ENCODE peak calls at places on chromosomes 13 and 19, in eight cellular contexts. One of them, this sample, is unnamed.

GRCh38 chr19:40144151-40144550 is 47.1 kb upstream of the MAP3K10 start:
- DNase-seq in fibroblast of lung: no peak
- DNase-seq in OCI-LY7: peak
- DNase-seq in astrocyte: no peak
- DNase-seq in neural progenitor cell: no peak
- DNase-seq in H1: no peak
- DNase-seq in neuronal stem cell: no peak
- DNase-seq in IMR-90: no peak
- DNase-seq in this sample: no peak

GRCh38 chr13:34076319-34076718 is 258.4 kb downstream of the RFC3 start:
- DNase-seq in fibroblast of lung: no peak
- DNase-seq in neural progenitor cell: no peak
- DNase-seq in IMR-90: no peak
- DNase-seq in OCI-LY7: no peak
- DNase-seq in astrocyte: peak
- DNase-seq in neuronal stem cell: no peak
- DNase-seq in H1: no peak
- DNase-seq in this sample: no peak

GRCh38 chr19:42176990-42177685 is 40.3 kb downstream of the DEDD2 start:
- DNase-seq in fibroblast of lung: peak
- DNase-seq in OCI-LY7: peak
- DNase-seq in neuronal stem cell: peak
- DNase-seq in neural progenitor cell: peak
- DNase-seq in astrocyte: peak
- DNase-seq in H1: no peak
- DNase-seq in IMR-90: peak
- DNase-seq in this sample: peak

GRCh38 chr13:47594833-47595232 is 406.2 kb downstream of the SUCLA2 start:
- DNase-seq in fibroblast of lung: peak
- DNase-seq in H1: peak
- DNase-seq in neuronal stem cell: no peak
- DNase-seq in IMR-90: peak
- DNase-seq in neural progenitor cell: peak
- DNase-seq in OCI-LY7: peak
- DNase-seq in astrocyte: no peak
- DNase-seq in this sample: peak

GRCh38 chr19:35596366-35596999 is 10.5 kb downstream of the PMIS2 start:
- DNase-seq in IMR-90: no peak
- DNase-seq in neuronal stem cell: no peak
- DNase-seq in astrocyte: no peak
- DNase-seq in OCI-LY7: peak
- DNase-seq in fibroblast of lung: no peak
- DNase-seq in neural progenitor cell: no peak
- DNase-seq in H1: no peak
- DNase-seq in this sample: no peak

GRCh38 chr13:52399708-52400107 is 6.3 kb downstream of the THSD1 start:
- DNase-seq in neural progenitor cell: no peak
- DNase-seq in fibroblast of lung: peak
- DNase-seq in astrocyte: no peak
- DNase-seq in H1: no peak
- DNase-seq in OCI-LY7: no peak
- DNase-seq in IMR-90: peak
- DNase-seq in neuronal stem cell: no peak
- DNase-seq in this sample: no peak

GRCh38 chr19:38701455-38702063 is 42.7 kb downstream of the CAPN12 start:
- DNase-seq in astrocyte: no peak
- DNase-seq in neuronal stem cell: no peak
- DNase-seq in fibroblast of lung: peak
- DNase-seq in neural progenitor cell: no peak
- DNase-seq in OCI-LY7: no peak
- DNase-seq in IMR-90: peak
- DNase-seq in H1: no peak
- DNase-seq in this sample: no peak

GRCh38 chr13:40164137-40164536 is 502.3 kb downstream of the FOXO1 start:
- DNase-seq in IMR-90: no peak
- DNase-seq in fibroblast of lung: peak
- DNase-seq in H1: no peak
- DNase-seq in neuronal stem cell: no peak
- DNase-seq in neural progenitor cell: no peak
- DNase-seq in astrocyte: no peak
- DNase-seq in OCI-LY7: no peak
- DNase-seq in this sample: peak

GRCh38 chr13:46281779-46282178 is 70.1 kb downstream of the LRRC63 start:
- DNase-seq in H1: no peak
- DNase-seq in neural progenitor cell: no peak
- DNase-seq in fibroblast of lung: no peak
- DNase-seq in OCI-LY7: no peak
- DNase-seq in astrocyte: no peak
- DNase-seq in IMR-90: no peak
- DNase-seq in neuronal stem cell: no peak
- DNase-seq in this sample: no peak

GRCh38 chr19:49335784-49336481 is 727 bp downstream of the CD37 start:
- DNase-seq in astrocyte: no peak
- DNase-seq in IMR-90: no peak
- DNase-seq in neuronal stem cell: no peak
- DNase-seq in H1: no peak
- DNase-seq in neural progenitor cell: no peak
- DNase-seq in fibroblast of lung: no peak
- DNase-seq in OCI-LY7: peak
- DNase-seq in this sample: no peak

GRCh38 chr13:113397606-113398425 is 33.9 kb upstream of the GRTP1 start:
- DNase-seq in H1: no peak
- DNase-seq in OCI-LY7: no peak
- DNase-seq in neuronal stem cell: no peak
- DNase-seq in IMR-90: no peak
- DNase-seq in fibroblast of lung: no peak
- DNase-seq in astrocyte: no peak
- DNase-seq in neural progenitor cell: no peak
- DNase-seq in this sample: no peak

GRCh38 chr13:21256351-21256761 is 79.9 kb downstream of the MRPL57 start:
- DNase-seq in H1: no peak
- DNase-seq in IMR-90: no peak
- DNase-seq in neuronal stem cell: no peak
- DNase-seq in neural progenitor cell: no peak
- DNase-seq in fibroblast of lung: no peak
- DNase-seq in OCI-LY7: no peak
- DNase-seq in astrocyte: no peak
- DNase-seq in this sample: no peak

GRCh38 chr13:36432106-36432544 is at the start of gene CCNA1:
- DNase-seq in IMR-90: no peak
- DNase-seq in neural progenitor cell: peak
- DNase-seq in fibroblast of lung: no peak
- DNase-seq in OCI-LY7: no peak
- DNase-seq in neuronal stem cell: peak
- DNase-seq in astrocyte: no peak
- DNase-seq in H1: peak
- DNase-seq in this sample: no peak

GRCh38 chr13:36436811-36437210 is 4.5 kb downstream of the CCNA1 start:
- DNase-seq in astrocyte: no peak
- DNase-seq in neuronal stem cell: no peak
- DNase-seq in OCI-LY7: peak
- DNase-seq in neural progenitor cell: no peak
- DNase-seq in H1: no peak
- DNase-seq in IMR-90: no peak
- DNase-seq in fibroblast of lung: no peak
- DNase-seq in this sample: no peak

GRCh38 chr13:36428083-36428482 is 4.2 kb upstream of the CCNA1 start:
- DNase-seq in astrocyte: peak
- DNase-seq in IMR-90: no peak
- DNase-seq in H1: no peak
- DNase-seq in neuronal stem cell: no peak
- DNase-seq in OCI-LY7: no peak
- DNase-seq in fibroblast of lung: no peak
- DNase-seq in neural progenitor cell: no peak
- DNase-seq in this sample: peak

GRCh38 chr13:36430247-36431203 is 1.8 kb upstream of the CCNA1 start:
- DNase-seq in neuronal stem cell: no peak
- DNase-seq in IMR-90: no peak
- DNase-seq in neural progenitor cell: peak
- DNase-seq in astrocyte: no peak
- DNase-seq in H1: no peak
- DNase-seq in fibroblast of lung: no peak
- DNase-seq in OCI-LY7: no peak
- DNase-seq in this sample: no peak

GRCh38 chr13:36431204-36432105 is 840 bp upstream of the CCNA1 start:
- DNase-seq in neuronal stem cell: peak
- DNase-seq in fibroblast of lung: no peak
- DNase-seq in H1: no peak
- DNase-seq in neural progenitor cell: peak
- DNase-seq in OCI-LY7: no peak
- DNase-seq in astrocyte: no peak
- DNase-seq in IMR-90: no peak
- DNase-seq in this sample: peak
- H3K4me3 ChIP-seq in neuronal stem cell: peak
- H3K4me3 ChIP-seq in fibroblast of lung: peak
- H3K4me3 ChIP-seq in H1: peak
- H3K4me3 ChIP-seq in neural progenitor cell: peak
- H3K4me3 ChIP-seq in OCI-LY7: no peak
- H3K4me3 ChIP-seq in astrocyte: peak
- H3K4me3 ChIP-seq in IMR-90: no peak
- H3K4me3 ChIP-seq in this sample: peak

DNA sequence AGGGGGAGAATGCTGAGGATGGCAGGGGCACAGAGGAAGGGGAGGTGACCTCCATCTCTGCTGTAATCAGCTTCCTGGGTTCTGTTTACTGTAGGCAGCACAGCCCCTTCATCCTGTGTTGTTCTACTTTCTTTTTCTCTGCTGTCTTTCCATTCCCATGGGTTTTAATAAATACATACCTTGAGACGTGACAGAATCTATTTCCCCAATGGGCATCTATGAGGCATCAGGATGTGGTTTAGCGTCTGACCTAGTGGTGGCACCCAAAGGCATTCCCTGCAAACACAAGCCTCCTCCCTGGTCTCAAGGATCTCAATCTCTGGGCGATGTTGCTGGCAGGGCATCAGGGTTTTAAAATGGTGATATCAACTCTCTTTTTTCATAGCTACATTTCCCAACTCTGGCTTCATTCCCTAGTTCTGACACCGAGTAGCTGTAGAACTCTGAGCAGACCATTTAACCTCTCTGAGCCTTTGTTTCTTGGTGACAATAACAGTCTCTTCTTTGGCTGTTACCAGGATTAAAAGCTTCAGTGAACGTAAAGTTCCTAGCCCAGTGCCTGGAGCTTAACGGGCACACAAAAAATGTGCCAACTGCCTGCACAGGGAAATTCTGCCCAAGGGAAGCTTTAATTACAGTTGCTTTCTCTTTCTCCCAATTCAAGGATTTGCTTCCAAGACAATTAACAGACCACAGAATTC is 60.9 kb downstream of the ALOX5AP start:
- DNase-seq in H1: no peak
- DNase-seq in astrocyte: peak
- DNase-seq in fibroblast of lung: peak
- DNase-seq in OCI-LY7: peak
- DNase-seq in neuronal stem cell: no peak
- DNase-seq in IMR-90: peak
- DNase-seq in neural progenitor cell: no peak
- DNase-seq in this sample: no peak
- H2AFZ ChIP-seq in H1: no peak
- H2AFZ ChIP-seq in astrocyte: peak
- H2AFZ ChIP-seq in fibroblast of lung: peak
- H2AFZ ChIP-seq in OCI-LY7: no peak
- H2AFZ ChIP-seq in neuronal stem cell: no peak
- H2AFZ ChIP-seq in IMR-90: peak
- H2AFZ ChIP-seq in neural progenitor cell: no peak
- H2AFZ ChIP-seq in this sample: no peak

GRCh38 chr19:5952193-5953033 is 25.5 kb downstream of the RANBP3 start:
- DNase-seq in H1: no peak
- DNase-seq in astrocyte: no peak
- DNase-seq in fibroblast of lung: no peak
- DNase-seq in OCI-LY7: no peak
- DNase-seq in neural progenitor cell: no peak
- DNase-seq in neuronal stem cell: no peak
- DNase-seq in IMR-90: no peak
- DNase-seq in this sample: no peak
- H3K4me3 ChIP-seq in H1: peak
- H3K4me3 ChIP-seq in astrocyte: no peak
- H3K4me3 ChIP-seq in fibroblast of lung: no peak
- H3K4me3 ChIP-seq in OCI-LY7: peak
- H3K4me3 ChIP-seq in neural progenitor cell: no peak
- H3K4me3 ChIP-seq in neuronal stem cell: no peak
- H3K4me3 ChIP-seq in IMR-90: no peak
- H3K4me3 ChIP-seq in this sample: no peak

DNA sequence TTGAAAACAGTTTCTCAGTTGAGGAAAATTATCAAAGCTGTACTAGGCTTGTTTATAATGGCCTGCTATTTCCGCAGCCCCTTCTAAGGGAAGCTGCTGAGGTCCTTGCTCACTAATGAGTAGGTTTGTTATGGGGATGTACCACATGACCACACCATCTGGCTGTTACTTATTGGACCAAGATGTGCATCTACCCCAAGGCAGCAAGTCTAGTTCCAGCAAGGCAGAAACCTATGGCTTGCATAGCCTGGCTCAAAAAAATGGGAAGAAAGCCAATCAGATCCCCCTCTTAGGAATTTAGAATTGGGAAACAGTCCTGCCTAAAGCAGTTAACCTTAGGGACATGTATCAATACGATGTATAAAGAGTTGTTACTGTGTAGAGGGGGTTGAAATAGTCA is 186.5 kb upstream of the SPRY2 start:
- DNase-seq in neural progenitor cell: no peak
- DNase-seq in OCI-LY7: no peak
- DNase-seq in neuronal stem cell: no peak
- DNase-seq in H1: no peak
- DNase-seq in IMR-90: no peak
- DNase-seq in fibroblast of lung: no peak
- DNase-seq in astrocyte: no peak
- DNase-seq in this sample: no peak
- H2AFZ ChIP-seq in neural progenitor cell: no peak
- H2AFZ ChIP-seq in OCI-LY7: no peak
- H2AFZ ChIP-seq in neuronal stem cell: peak
- H2AFZ ChIP-seq in H1: no peak
- H2AFZ ChIP-seq in IMR-90: no peak
- H2AFZ ChIP-seq in fibroblast of lung: no peak
- H2AFZ ChIP-seq in astrocyte: no peak
- H2AFZ ChIP-seq in this sample: no peak

GRCh38 chr13:75761373-75761772 is 125.2 kb downstream of the LMO7 start:
- DNase-seq in neural progenitor cell: no peak
- DNase-seq in fibroblast of lung: peak
- DNase-seq in H1: no peak
- DNase-seq in IMR-90: no peak
- DNase-seq in astrocyte: no peak
- DNase-seq in neuronal stem cell: no peak
- DNase-seq in OCI-LY7: no peak
- DNase-seq in this sample: no peak
- H3K4me3 ChIP-seq in neural progenitor cell: no peak
- H3K4me3 ChIP-seq in fibroblast of lung: peak
- H3K4me3 ChIP-seq in H1: no peak
- H3K4me3 ChIP-seq in IMR-90: peak
- H3K4me3 ChIP-seq in astrocyte: no peak
- H3K4me3 ChIP-seq in neuronal stem cell: no peak
- H3K4me3 ChIP-seq in OCI-LY7: no peak
- H3K4me3 ChIP-seq in this sample: no peak

This sample was measured in trophoblast cell.